ENCODE peak calls at places on chromosomes 3 and 15, in five cellular contexts. W, P, Z, J and N are unnamed samples.
A peak's percentile ranks its signal among the peaks of the same experiment; 100 is the strongest.

GRCh38 chr15:63860161-63860954 is 26.6 kb upstream of the HERC1 start:
- DNase-seq in Z (peak; percentile 56), P (no peak), J (no peak), W (no peak), N (no peak)

GRCh38 chr3:132550579-132551305 is 46.3 kb upstream of the ACKR4 start:
- DNase-seq in J (no peak), P (no peak), Z (no peak), W (no peak), N (no peak)

GRCh38 chr3:84082726-84083125 is 876.1 kb upstream of the CADM2 start:
- DNase-seq in Z (no peak), P (no peak), W (no peak), J (no peak), N (no peak)

GRCh38 chr15:75053748-75054125 is 30.3 kb downstream of the PPCDC start:
- DNase-seq in W (no peak), Z (no peak), P (no peak), J (no peak), N (no peak)

GRCh38 chr3:17964113-17964512 is 221.7 kb upstream of the TBC1D5 start:
- DNase-seq in P (no peak), Z (peak; percentile 31), J (no peak), W (no peak), N (no peak)

GRCh38 chr15:29740692-29741311 is 81.5 kb downstream of the TJP1 start:
- DNase-seq in W (peak; percentile 54), P (no peak), J (no peak), Z (peak; percentile 59), N (no peak)

GRCh38 chr3:27342279-27342678 is 26.9 kb downstream of the NEK10 start:
- DNase-seq in P (no peak), W (no peak), Z (no peak), J (no peak), N (no peak)

GRCh38 chr3:48069339-48069738 is 53.1 kb upstream of the MAP4 start:
- DNase-seq in Z (no peak), W (no peak), J (no peak), P (no peak), N (no peak)

GRCh38 chr3:169841171-169841570 is 28.5 kb upstream of the LRRC34 start:
- DNase-seq in J (no peak), W (no peak), Z (no peak), P (no peak), N (no peak)

GRCh38 chr15:45910671-45911070 is 275.8 kb downstream of the SQOR start:
- DNase-seq in Z (no peak), P (no peak), W (no peak), J (no peak), N (no peak)

GRCh38 chr15:70539912-70540520 is 223.3 kb downstream of the UACA start:
- DNase-seq in W (no peak), Z (no peak), J (no peak), P (peak; percentile 27), N (no peak)

GRCh38 chr15:88312941-88313579 is 56.5 kb upstream of the NTRK3 start:
- DNase-seq in P (no peak), W (no peak), J (no peak), Z (no peak), N (no peak)

GRCh38 chr3:88082854-88083253 is 23.8 kb downstream of the ZNF654 start:
- DNase-seq in W (no peak), Z (no peak), J (no peak), P (no peak), N (no peak)

GRCh38 chr3:184749168-184749744 is 37.4 kb upstream of the MAGEF1 start:
- DNase-seq in J (no peak), Z (no peak), W (no peak), P (no peak), N (no peak)

GRCh38 chr15:68653031-68653635 is 74.3 kb downstream of the CORO2B start:
- DNase-seq in Z (no peak), P (no peak), W (no peak), J (no peak), N (no peak)

GRCh38 chr3:27511724-27512422 is 27.7 kb upstream of the SLC4A7 start:
- DNase-seq in W (no peak), Z (peak; percentile 29), P (no peak), J (no peak), N (no peak)

GRCh38 chr15:73727330-73728018 is 25.7 kb downstream of the INSYN1 start:
- DNase-seq in J (no peak), Z (no peak), W (no peak), P (no peak), N (no peak)

GRCh38 chr3:37862219-37862711 is 585 bp downstream of the CTDSPL start:
- DNase-seq in W (peak; percentile 71), Z (no peak), P (peak; percentile 74), J (peak; percentile 75), N (no peak)

GRCh38 chr3:23728651-23729117 is 77.1 kb upstream of the UBE2E1 start:
- DNase-seq in J (no peak), Z (no peak), P (no peak), W (no peak), N (no peak)

GRCh38 chr3:133896002-133896761 is 500 bp upstream of the RAB6B start:
- DNase-seq in J (no peak), Z (no peak), W (no peak), P (no peak), N (no peak)

GRCh38 chr3:196708467-196708866 is 3.6 kb downstream of the CEP19 start:
- DNase-seq in P (no peak), J (no peak), W (no peak), Z (no peak), N (no peak)

GRCh38 chr3:20537234-20537633 is 351.2 kb upstream of the SGO1 start:
- DNase-seq in J (no peak), P (no peak), Z (no peak), W (no peak), N (no peak)

GRCh38 chr3:111484666-111485065 is 57.3 kb upstream of the CD96 start:
- DNase-seq in P (no peak), W (peak; percentile 36), Z (no peak), J (no peak), N (no peak)

DNA sequence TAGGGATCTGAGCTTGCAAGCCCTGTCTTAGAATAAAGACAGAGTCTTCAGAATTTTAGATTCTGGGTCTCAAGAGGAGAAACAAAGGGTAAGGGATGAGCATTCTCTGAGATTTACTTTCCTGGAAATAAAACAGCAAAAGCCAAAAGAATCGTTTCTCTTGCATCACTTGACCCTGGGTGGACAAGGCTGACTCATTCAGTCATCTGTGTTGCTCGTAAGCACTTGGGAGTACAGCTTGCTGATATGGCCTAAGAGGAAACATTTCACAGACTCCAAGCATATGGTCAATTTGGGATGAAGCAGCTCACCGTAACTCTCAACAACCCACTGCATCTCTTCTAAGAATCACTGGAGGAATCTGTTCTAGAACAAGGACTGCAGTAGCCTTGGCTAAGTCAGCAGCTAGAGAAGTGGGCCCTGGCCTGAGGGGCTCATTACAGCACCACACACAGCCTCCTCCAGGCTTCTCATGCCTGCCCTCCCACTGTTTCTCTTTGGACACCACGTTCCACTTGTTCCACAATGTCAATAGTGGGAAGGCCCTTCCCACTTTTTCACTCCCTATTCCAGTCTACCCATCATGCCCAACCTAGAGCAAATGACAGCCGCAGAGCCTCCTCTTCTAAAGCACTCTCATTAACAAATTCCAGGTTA is 86.1 kb downstream of the RFTN1 start:
- DNase-seq in Z (no peak), P (peak; percentile 75), J (no peak), W (no peak), N (no peak)
- H3K27ac ChIP-seq in Z (peak overlapping the region; percentile 99), P (no peak overlapping the region), J (peak overlapping the region; percentile 45), W (no peak overlapping the region), N (peak overlapping the region; percentile 58)

GRCh38 chr3:114519415-114519814 is 225.6 kb downstream of the TIGIT start:
- DNase-seq in J (peak; percentile 46), Z (peak; percentile 67), W (peak; percentile 6), P (no peak), N (no peak)
- H3K4me3 ChIP-seq in J (no peak overlapping the region), Z (no peak overlapping the region), W (no peak overlapping the region), P (no peak overlapping the region), N (no peak overlapping the region)

DNA sequence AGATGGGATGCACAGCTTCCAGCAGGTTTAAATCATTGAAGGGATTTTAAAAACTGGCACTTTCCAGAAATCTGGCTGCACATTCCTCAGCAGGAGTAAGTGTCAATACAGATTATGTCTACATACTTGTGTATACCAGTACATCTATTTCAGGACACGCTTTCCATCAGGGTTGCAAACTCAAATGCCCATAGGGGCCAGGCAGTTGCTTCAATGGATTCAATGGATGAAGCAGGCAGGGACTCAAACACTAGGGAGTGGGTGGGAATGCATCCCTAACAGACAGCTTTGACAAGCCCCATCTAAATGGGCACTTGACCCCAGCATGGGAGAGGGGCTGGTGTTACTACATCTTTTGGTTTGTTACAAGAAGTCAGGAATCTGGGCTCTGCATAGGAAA is 136.8 kb downstream of the FOXP1 start:
- DNase-seq in P (no peak), Z (no peak), J (no peak), W (no peak), N (no peak)
- H3K4me1 ChIP-seq in P (no peaks in the 10 kb centered on the region), Z (peaks cover 99% of the 10 kb centered on the region), J (peaks cover 3% of the 10 kb centered on the region), W (peaks cover 39% of the 10 kb centered on the region), N (peaks cover 31% of the 10 kb centered on the region)

DNA sequence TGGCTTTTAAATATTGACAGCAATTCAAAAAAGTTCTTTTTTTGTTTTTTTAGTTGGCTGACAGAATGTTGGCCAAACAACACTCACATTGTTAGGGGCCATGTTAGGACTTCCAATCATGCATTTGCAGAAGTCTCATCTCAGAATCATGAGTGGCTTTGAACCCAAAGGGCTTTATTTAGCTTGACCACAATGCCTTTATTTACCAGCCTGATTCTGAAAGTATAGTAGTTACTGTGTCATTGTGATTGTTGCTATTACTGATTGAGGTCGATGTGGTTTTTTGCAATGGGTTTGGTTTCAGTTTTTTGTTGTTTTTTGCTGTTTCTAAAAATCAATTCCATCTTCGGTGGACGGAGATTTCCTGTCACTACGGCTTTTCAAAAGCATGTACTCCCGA is 7.2 kb downstream of the GLDN start:
- DNase-seq in J (no peak), P (no peak), W (no peak), Z (no peak), N (no peak)
- H3K27ac ChIP-seq in J (peak overlapping the region; percentile 25), P (no peak overlapping the region), W (no peak overlapping the region), Z (no peak overlapping the region), N (no peak overlapping the region)

GRCh38 chr15:51969728-51970127 is 1.9 kb downstream of the LEO1 start:
- DNase-seq in Z (no peak), J (no peak), W (no peak), P (no peak), N (no peak)
- H3K4me3 ChIP-seq in Z (peak overlapping the region; percentile 92), J (no peak overlapping the region), W (no peak overlapping the region), P (no peak overlapping the region), N (no peak overlapping the region)

DNA sequence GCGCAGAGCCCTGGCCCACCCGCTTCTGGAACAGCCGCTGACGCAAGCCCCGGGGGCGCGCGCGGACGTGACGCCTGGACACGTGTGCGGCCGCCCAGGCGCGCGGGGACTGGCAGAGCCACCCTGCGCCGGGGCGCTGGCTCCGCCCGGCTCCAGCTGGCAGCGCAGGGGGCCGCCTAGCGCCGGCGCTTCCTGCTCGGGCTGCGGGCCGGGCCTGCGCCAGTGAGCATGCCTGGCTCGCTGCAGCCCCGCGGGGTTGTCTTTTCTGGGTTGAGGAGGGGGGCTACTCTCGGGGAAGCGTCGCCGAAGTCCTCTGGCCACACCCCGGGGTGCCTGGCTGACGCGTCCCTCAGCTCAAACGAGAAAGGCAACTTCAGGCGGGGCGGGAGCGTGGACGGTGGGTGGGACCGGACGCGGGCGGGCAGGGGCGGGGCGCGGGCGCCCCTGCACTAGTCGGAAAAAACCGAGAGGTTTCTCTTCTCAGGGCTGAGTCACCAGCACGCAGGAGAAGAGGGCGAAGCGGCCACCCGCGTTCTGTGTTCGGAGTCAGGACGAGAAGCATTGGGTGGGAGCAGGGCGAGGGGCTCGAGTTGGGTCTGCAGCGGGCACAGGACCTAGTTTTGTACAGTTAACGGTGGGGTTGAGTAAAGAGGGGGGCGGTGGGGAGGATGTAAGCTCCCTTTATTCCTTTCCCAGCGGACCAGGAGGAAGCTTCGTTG is at the start of gene SIAH2:
- DNase-seq in Z (peak; percentile 97), J (peak; percentile 95), P (peak; percentile 97), W (peak; percentile 95), N (peak; percentile 94)
- H3K4me1 ChIP-seq in Z (peaks cover 67% of the 10 kb centered on the region), J (peaks cover under 1% of the 10 kb centered on the region), P (peaks cover 20% of the 10 kb centered on the region), W (peaks cover 17% of the 10 kb centered on the region), N (peaks cover 35% of the 10 kb centered on the region)